ENCODE peak calls at places on chromosomes 4 and X, in ten cellular contexts. C is dermis microvascular lymphatic vessel endothelial cell; V is RCC 7860; T is activated CD4-positive, alpha-beta T cell treated with anti-CD3 and anti-CD28 coated beads for 48 hours; P is M059J; G is head of caudate nucleus; E is WERI-Rb-1; H is anterior cingulate cortex; D is HFF-Myc; A is tibial nerve. K is an unnamed sample.

GRCh38 chrX:41457618-41458192 is 10.6 kb downstream of the NYX start:
- DNase-seq in C (peak), V (no peak), T (peak), P (no peak), G (no peak), E (peak), H (no peak), D (no peak), A (no peak), K (no peak)

GRCh38 chr4:7054106-7054880 is 11.1 kb downstream of the TADA2B start:
- DNase-seq in C (no peak), V (no peak), T (no peak), P (no peak), G (no peak), E (no peak), H (no peak), D (no peak), A (no peak), K (no peak)

GRCh38 chrX:153411255-153411987 is at the start of gene ZFP92:
- DNase-seq in C (no peak), V (no peak), T (peak), P (no peak), G (peak), E (no peak), H (peak), D (no peak), A (no peak), K (no peak)

GRCh38 chr4:25723409-25723808 is 67.8 kb downstream of the SLC34A2 start:
- DNase-seq in C (no peak), V (no peak), T (no peak), P (no peak), G (no peak), E (no peak), H (no peak), D (no peak), A (no peak), K (no peak)

GRCh38 chrX:129488359-129488758 is 34.9 kb downstream of the SMARCA1 start:
- DNase-seq in C (no peak), V (no peak), T (no peak), P (no peak), G (no peak), E (no peak), H (no peak), D (no peak), A (no peak), K (no peak)

GRCh38 chrX:115584715-115585114 is 23.7 kb downstream of the PLS3 start:
- DNase-seq in C (peak), V (peak), T (no peak), P (peak), G (no peak), E (no peak), H (no peak), D (no peak), A (no peak), K (no peak)

GRCh38 chr4:83686166-83686565 is 150.3 kb downstream of the GPAT3 start:
- DNase-seq in C (no peak), V (no peak), T (no peak), P (peak), G (no peak), E (no peak), H (no peak), D (peak), A (no peak), K (no peak)

GRCh38 chrX:119187298-119187697 is 48.8 kb upstream of the PGRMC1 start:
- DNase-seq in C (no peak), V (no peak), T (no peak), P (peak), G (no peak), E (no peak), H (no peak), D (no peak), A (no peak), K (no peak)

GRCh38 chr4:117560329-117560728 is 474.0 kb upstream of the NDST3 start:
- DNase-seq in C (no peak), V (peak), T (no peak), P (peak), G (no peak), E (no peak), H (no peak), D (no peak), A (no peak), K (no peak)

GRCh38 chrX:68989865-68990606 is 161.2 kb downstream of the EFNB1 start:
- DNase-seq in C (peak), V (no peak), T (no peak), P (peak), G (no peak), E (no peak), H (no peak), D (no peak), A (no peak), K (no peak)

GRCh38 chr4:140113653-140114052 is 40.3 kb downstream of the MAML3 start:
- DNase-seq in C (no peak), V (no peak), T (no peak), P (no peak), G (no peak), E (no peak), H (no peak), D (no peak), A (no peak), K (no peak)

GRCh38 chrX:99722094-99722493 is 688.0 kb downstream of the PCDH19 start:
- DNase-seq in C (no peak), V (no peak), T (no peak), P (no peak), G (no peak), E (no peak), H (no peak), D (no peak), A (no peak), K (no peak)

GRCh38 chrX:129777218-129777768 is 2.5 kb upstream of the SASH3 start:
- DNase-seq in C (peak), V (no peak), T (peak), P (no peak), G (no peak), E (no peak), H (no peak), D (no peak), A (no peak), K (peak)

GRCh38 chrX:12825801-12826200 is 34.6 kb downstream of the PRPS2 start:
- DNase-seq in C (peak), V (peak), T (no peak), P (peak), G (no peak), E (no peak), H (no peak), D (no peak), A (no peak), K (no peak)

GRCh38 chr4:120826449-120826848 is 96.1 kb downstream of the PRDM5 start:
- DNase-seq in C (no peak), V (no peak), T (no peak), P (peak), G (no peak), E (no peak), H (no peak), D (no peak), A (no peak), K (no peak)

GRCh38 chr4:147060171-147060931 is 114.7 kb upstream of the TTC29 start:
- DNase-seq in C (peak), V (no peak), T (no peak), P (peak), G (no peak), E (no peak), H (no peak), D (no peak), A (peak), K (no peak)

GRCh38 chr4:31657859-31658258 is 937.7 kb downstream of the PCDH7 start:
- DNase-seq in C (no peak), V (no peak), T (no peak), P (no peak), G (no peak), E (no peak), H (no peak), D (no peak), A (no peak), K (no peak)

GRCh38 chrX:121832446-121832845 is 785.0 kb downstream of the GLUD2 start:
- DNase-seq in C (no peak), V (no peak), T (no peak), P (no peak), G (no peak), E (no peak), H (no peak), D (no peak), A (no peak), K (no peak)

GRCh38 chr4:5460106-5460801 is 248.1 kb downstream of the EVC2 start:
- DNase-seq in C (peak), V (no peak), T (peak), P (no peak), G (peak), E (peak), H (peak), D (no peak), A (no peak), K (no peak)

GRCh38 chr4:1478766-1479355 is 72.6 kb upstream of the NKX1-1 start:
- DNase-seq in C (no peak), V (no peak), T (no peak), P (no peak), G (peak), E (no peak), H (no peak), D (no peak), A (no peak), K (no peak)

GRCh38 chrX:154549766-154550165 is 2.3 kb downstream of the IKBKG start:
- DNase-seq in C (no peak), V (no peak), T (no peak), P (peak), G (no peak), E (no peak), H (no peak), D (no peak), A (no peak), K (no peak)